ENCODE peak calls at places on chromosomes 7 and 10, in six cellular contexts. One of them, this sample, is unnamed.

GRCh38 chr10:123878666-123879311 is 12.8 kb downstream of the CPXM2 start:
- DNase-seq in T-helper 9 cell: no peak
- DNase-seq in head of caudate nucleus: no peak
- DNase-seq in NCI-H2029: no peak
- DNase-seq in activated T-cell treated with anti-CD3 and anti-CD28 coated beads for 24 hours: no peak
- DNase-seq in stimulated activated CD8-positive, alpha-beta memory T cell treated with anti-CD3 and anti-CD28 coated beads, Interleukin-2, amount 100 ng/mL, for 1 hour: no peak
- DNase-seq in this sample: no peak

GRCh38 chr7:147982307-147982706 is 608.3 kb upstream of the C7orf33 start:
- DNase-seq in head of caudate nucleus: no peak
- DNase-seq in T-helper 9 cell: no peak
- DNase-seq in activated T-cell treated with anti-CD3 and anti-CD28 coated beads for 24 hours: no peak
- DNase-seq in NCI-H2029: no peak
- DNase-seq in stimulated activated CD8-positive, alpha-beta memory T cell treated with anti-CD3 and anti-CD28 coated beads, Interleukin-2, amount 100 ng/mL, for 1 hour: no peak
- DNase-seq in this sample: no peak

GRCh38 chr10:132408367-132408781 is 11.4 kb downstream of the PWWP2B start:
- DNase-seq in activated T-cell treated with anti-CD3 and anti-CD28 coated beads for 24 hours: no peak
- DNase-seq in stimulated activated CD8-positive, alpha-beta memory T cell treated with anti-CD3 and anti-CD28 coated beads, Interleukin-2, amount 100 ng/mL, for 1 hour: no peak
- DNase-seq in NCI-H2029: no peak
- DNase-seq in T-helper 9 cell: no peak
- DNase-seq in head of caudate nucleus: peak; percentile 55
- DNase-seq in this sample: peak; percentile 74

GRCh38 chr7:129779602-129780256 is 168.2 kb downstream of the NRF1 start:
- DNase-seq in activated T-cell treated with anti-CD3 and anti-CD28 coated beads for 24 hours: no peak
- DNase-seq in NCI-H2029: peak; percentile 85
- DNase-seq in T-helper 9 cell: peak; percentile 21
- DNase-seq in stimulated activated CD8-positive, alpha-beta memory T cell treated with anti-CD3 and anti-CD28 coated beads, Interleukin-2, amount 100 ng/mL, for 1 hour: no peak
- DNase-seq in head of caudate nucleus: no peak
- DNase-seq in this sample: peak; percentile 85

GRCh38 chr10:12796431-12797185 is 204.9 kb downstream of the CCDC3 start:
- DNase-seq in stimulated activated CD8-positive, alpha-beta memory T cell treated with anti-CD3 and anti-CD28 coated beads, Interleukin-2, amount 100 ng/mL, for 1 hour: no peak
- DNase-seq in T-helper 9 cell: no peak
- DNase-seq in activated T-cell treated with anti-CD3 and anti-CD28 coated beads for 24 hours: no peak
- DNase-seq in head of caudate nucleus: no peak
- DNase-seq in NCI-H2029: no peak
- DNase-seq in this sample: no peak

GRCh38 chr10:4384254-4384653 is 441.8 kb upstream of the AKR1E2 start:
- DNase-seq in head of caudate nucleus: no peak
- DNase-seq in NCI-H2029: no peak
- DNase-seq in stimulated activated CD8-positive, alpha-beta memory T cell treated with anti-CD3 and anti-CD28 coated beads, Interleukin-2, amount 100 ng/mL, for 1 hour: no peak
- DNase-seq in T-helper 9 cell: no peak
- DNase-seq in activated T-cell treated with anti-CD3 and anti-CD28 coated beads for 24 hours: no peak
- DNase-seq in this sample: no peak

GRCh38 chr10:37713642-37714041 is 143.8 kb downstream of the ZNF248 start:
- DNase-seq in NCI-H2029: no peak
- DNase-seq in stimulated activated CD8-positive, alpha-beta memory T cell treated with anti-CD3 and anti-CD28 coated beads, Interleukin-2, amount 100 ng/mL, for 1 hour: no peak
- DNase-seq in activated T-cell treated with anti-CD3 and anti-CD28 coated beads for 24 hours: no peak
- DNase-seq in T-helper 9 cell: no peak
- DNase-seq in head of caudate nucleus: no peak
- DNase-seq in this sample: no peak

GRCh38 chr7:33750177-33750576 is 155.2 kb upstream of the BMPER start:
- DNase-seq in NCI-H2029: no peak
- DNase-seq in stimulated activated CD8-positive, alpha-beta memory T cell treated with anti-CD3 and anti-CD28 coated beads, Interleukin-2, amount 100 ng/mL, for 1 hour: no peak
- DNase-seq in T-helper 9 cell: no peak
- DNase-seq in head of caudate nucleus: no peak
- DNase-seq in activated T-cell treated with anti-CD3 and anti-CD28 coated beads for 24 hours: no peak
- DNase-seq in this sample: no peak

GRCh38 chr7:32150039-32150438 is 79.8 kb upstream of the PDE1C start:
- DNase-seq in NCI-H2029: no peak
- DNase-seq in activated T-cell treated with anti-CD3 and anti-CD28 coated beads for 24 hours: no peak
- DNase-seq in stimulated activated CD8-positive, alpha-beta memory T cell treated with anti-CD3 and anti-CD28 coated beads, Interleukin-2, amount 100 ng/mL, for 1 hour: no peak
- DNase-seq in head of caudate nucleus: no peak
- DNase-seq in T-helper 9 cell: no peak
- DNase-seq in this sample: no peak

GRCh38 chr10:27558612-27559020 is 54.5 kb downstream of the RAB18 start:
- DNase-seq in T-helper 9 cell: peak; percentile 7
- DNase-seq in NCI-H2029: peak; percentile 40
- DNase-seq in stimulated activated CD8-positive, alpha-beta memory T cell treated with anti-CD3 and anti-CD28 coated beads, Interleukin-2, amount 100 ng/mL, for 1 hour: no peak
- DNase-seq in head of caudate nucleus: no peak
- DNase-seq in activated T-cell treated with anti-CD3 and anti-CD28 coated beads for 24 hours: peak; percentile 15
- DNase-seq in this sample: peak; percentile 69

GRCh38 chr7:15603124-15603523 is 41.3 kb upstream of the AGMO start:
- DNase-seq in T-helper 9 cell: no peak
- DNase-seq in stimulated activated CD8-positive, alpha-beta memory T cell treated with anti-CD3 and anti-CD28 coated beads, Interleukin-2, amount 100 ng/mL, for 1 hour: no peak
- DNase-seq in activated T-cell treated with anti-CD3 and anti-CD28 coated beads for 24 hours: no peak
- DNase-seq in NCI-H2029: no peak
- DNase-seq in head of caudate nucleus: no peak
- DNase-seq in this sample: no peak

GRCh38 chr10:58696736-58697135 is 184.1 kb downstream of the BICC1 start:
- DNase-seq in head of caudate nucleus: no peak
- DNase-seq in T-helper 9 cell: no peak
- DNase-seq in activated T-cell treated with anti-CD3 and anti-CD28 coated beads for 24 hours: no peak
- DNase-seq in NCI-H2029: no peak
- DNase-seq in stimulated activated CD8-positive, alpha-beta memory T cell treated with anti-CD3 and anti-CD28 coated beads, Interleukin-2, amount 100 ng/mL, for 1 hour: no peak
- DNase-seq in this sample: no peak

GRCh38 chr10:100345570-100346330 is 1.3 kb upstream of the SCD start:
- DNase-seq in NCI-H2029: no peak
- DNase-seq in activated T-cell treated with anti-CD3 and anti-CD28 coated beads for 24 hours: no peak
- DNase-seq in T-helper 9 cell: no peak
- DNase-seq in head of caudate nucleus: no peak
- DNase-seq in stimulated activated CD8-positive, alpha-beta memory T cell treated with anti-CD3 and anti-CD28 coated beads, Interleukin-2, amount 100 ng/mL, for 1 hour: no peak
- DNase-seq in this sample: no peak

GRCh38 chr7:48421357-48421756 is 250.1 kb downstream of the ABCA13 start:
- DNase-seq in T-helper 9 cell: no peak
- DNase-seq in NCI-H2029: no peak
- DNase-seq in head of caudate nucleus: no peak
- DNase-seq in stimulated activated CD8-positive, alpha-beta memory T cell treated with anti-CD3 and anti-CD28 coated beads, Interleukin-2, amount 100 ng/mL, for 1 hour: no peak
- DNase-seq in activated T-cell treated with anti-CD3 and anti-CD28 coated beads for 24 hours: no peak
- DNase-seq in this sample: no peak

GRCh38 chr10:36188054-36188453 is 546.0 kb upstream of the FZD8 start:
- DNase-seq in T-helper 9 cell: no peak
- DNase-seq in head of caudate nucleus: no peak
- DNase-seq in activated T-cell treated with anti-CD3 and anti-CD28 coated beads for 24 hours: no peak
- DNase-seq in stimulated activated CD8-positive, alpha-beta memory T cell treated with anti-CD3 and anti-CD28 coated beads, Interleukin-2, amount 100 ng/mL, for 1 hour: no peak
- DNase-seq in NCI-H2029: no peak
- DNase-seq in this sample: peak; percentile 46

GRCh38 chr7:38321050-38321449 is 47.6 kb upstream of the TARP start:
- DNase-seq in stimulated activated CD8-positive, alpha-beta memory T cell treated with anti-CD3 and anti-CD28 coated beads, Interleukin-2, amount 100 ng/mL, for 1 hour: no peak
- DNase-seq in head of caudate nucleus: no peak
- DNase-seq in NCI-H2029: no peak
- DNase-seq in activated T-cell treated with anti-CD3 and anti-CD28 coated beads for 24 hours: no peak
- DNase-seq in T-helper 9 cell: no peak
- DNase-seq in this sample: no peak

GRCh38 chr7:14751461-14751860 is 151.1 kb downstream of the DGKB start:
- DNase-seq in NCI-H2029: no peak
- DNase-seq in activated T-cell treated with anti-CD3 and anti-CD28 coated beads for 24 hours: no peak
- DNase-seq in head of caudate nucleus: no peak
- DNase-seq in stimulated activated CD8-positive, alpha-beta memory T cell treated with anti-CD3 and anti-CD28 coated beads, Interleukin-2, amount 100 ng/mL, for 1 hour: no peak
- DNase-seq in T-helper 9 cell: no peak
- DNase-seq in this sample: no peak

GRCh38 chr10:62008196-62008595 is 106.7 kb downstream of the ARID5B start:
- DNase-seq in T-helper 9 cell: no peak
- DNase-seq in activated T-cell treated with anti-CD3 and anti-CD28 coated beads for 24 hours: no peak
- DNase-seq in stimulated activated CD8-positive, alpha-beta memory T cell treated with anti-CD3 and anti-CD28 coated beads, Interleukin-2, amount 100 ng/mL, for 1 hour: no peak
- DNase-seq in NCI-H2029: no peak
- DNase-seq in head of caudate nucleus: no peak
- DNase-seq in this sample: no peak

GRCh38 chr7:2508327-2509231 is 11.0 kb upstream of the LFNG start:
- DNase-seq in stimulated activated CD8-positive, alpha-beta memory T cell treated with anti-CD3 and anti-CD28 coated beads, Interleukin-2, amount 100 ng/mL, for 1 hour: peak; percentile 55
- DNase-seq in T-helper 9 cell: peak; percentile 76
- DNase-seq in head of caudate nucleus: no peak
- DNase-seq in activated T-cell treated with anti-CD3 and anti-CD28 coated beads for 24 hours: peak; percentile 51
- DNase-seq in NCI-H2029: peak; percentile 61
- DNase-seq in this sample: no peak

GRCh38 chr7:135512135-135512887 is 2.4 kb upstream of the CNOT4 start:
- DNase-seq in activated T-cell treated with anti-CD3 and anti-CD28 coated beads for 24 hours: no peak
- DNase-seq in T-helper 9 cell: no peak
- DNase-seq in head of caudate nucleus: no peak
- DNase-seq in NCI-H2029: peak; percentile 84
- DNase-seq in stimulated activated CD8-positive, alpha-beta memory T cell treated with anti-CD3 and anti-CD28 coated beads, Interleukin-2, amount 100 ng/mL, for 1 hour: no peak
- DNase-seq in this sample: peak; percentile 54

This sample was measured in iPS-NIHi11.